ENCODE peak calls at places on chromosomes 3 and 15, in six cellular contexts. M is NCI-H1105 treated with DMSO at 0.1 percent for 48 hours; T is NCI-H774; A is mucosa of descending colon; I is naive thymus-derived CD8-positive, alpha-beta T cell; F is fibroblast of lung. K is an unnamed sample.

GRCh38 chr3:180854887-180855286 is 57.6 kb upstream of the FXR1 start:
- DNase-seq in A (no peak), F (no peak), M (no peak), T (no peak), I (no peak), K (no peak)

GRCh38 chr15:87874896-87875661 is 381.5 kb downstream of the NTRK3 start:
- DNase-seq in T (no peak), I (no peak), F (peak), A (no peak), M (no peak), K (no peak)

GRCh38 chr3:30639937-30640336 is 33.5 kb downstream of the TGFBR2 start:
- DNase-seq in M (no peak), A (no peak), T (no peak), I (no peak), F (no peak), K (no peak)

GRCh38 chr15:46938169-46938568 is 779.1 kb upstream of the SEMA6D start:
- DNase-seq in I (no peak), M (no peak), T (no peak), F (no peak), A (no peak), K (no peak)

GRCh38 chr15:41487376-41487775 is 6.3 kb upstream of the ITPKA start:
- DNase-seq in M (no peak), F (no peak), I (no peak), A (peak), T (no peak), K (no peak)

GRCh38 chr15:62071711-62072308 is 5.0 kb downstream of the C2CD4A start:
- DNase-seq in A (no peak), I (no peak), M (peak), T (peak), F (peak), K (no peak)

GRCh38 chr15:60255390-60255789 is 142.4 kb downstream of the ANXA2 start:
- DNase-seq in T (peak), F (no peak), M (no peak), I (no peak), A (no peak), K (no peak)

GRCh38 chr3:195443391-195443989 is 670 bp upstream of the ACAP2 start:
- DNase-seq in A (no peak), M (no peak), F (no peak), T (no peak), I (no peak), K (no peak)

GRCh38 chr15:31223478-31224350 is 102.9 kb upstream of the KLF13 start:
- DNase-seq in F (no peak), M (no peak), I (no peak), T (peak), A (no peak), K (peak)

GRCh38 chr3:114933407-114933806 is 213.7 kb downstream of the ZBTB20 start:
- DNase-seq in F (no peak), I (no peak), A (no peak), M (no peak), T (no peak), K (no peak)

GRCh38 chr3:71201939-71202338 is 381.6 kb downstream of the FOXP1 start:
- DNase-seq in M (peak), T (no peak), F (peak), I (no peak), A (no peak), K (peak)

GRCh38 chr15:41648770-41649169 is 11.4 kb upstream of the MGA start:
- DNase-seq in T (no peak), M (no peak), A (no peak), I (no peak), F (peak), K (no peak)

GRCh38 chr3:170128977-170129431 is 52.5 kb downstream of the PHC3 start:
- DNase-seq in F (peak), T (no peak), A (no peak), M (no peak), I (no peak), K (no peak)

GRCh38 chr15:95559875-95560394 is 770.6 kb upstream of the NR2F2 start:
- DNase-seq in M (no peak), I (no peak), T (no peak), A (no peak), F (peak), K (no peak)

GRCh38 chr15:88664151-88664778 is 25.4 kb downstream of the ISG20 start:
- DNase-seq in A (no peak), F (no peak), M (no peak), T (no peak), I (peak), K (peak)

GRCh38 chr15:93974804-93975481 is 256.4 kb upstream of the MCTP2 start:
- DNase-seq in M (peak), T (peak), F (peak), A (no peak), I (no peak), K (no peak)

GRCh38 chr3:71173421-71173975 is 410.0 kb downstream of the FOXP1 start:
- DNase-seq in M (no peak), I (no peak), A (no peak), T (no peak), F (peak), K (no peak)

GRCh38 chr15:44812029-44812517 is 75.7 kb downstream of the TRIM69 start:
- DNase-seq in T (peak), A (peak), I (no peak), F (no peak), M (peak), K (peak)

GRCh38 chr3:115943579-115943978 is 320.3 kb downstream of the GAP43 start:
- DNase-seq in M (no peak), F (no peak), I (no peak), T (no peak), A (no peak), K (no peak)

GRCh38 chr3:135896613-135897012 is 68.9 kb upstream of the PPP2R3A start:
- DNase-seq in A (no peak), F (peak), M (no peak), T (no peak), I (no peak), K (no peak)

GRCh38 chr15:95565201-95565600 is 765.3 kb upstream of the NR2F2 start:
- DNase-seq in F (no peak), I (no peak), M (no peak), A (no peak), T (no peak), K (no peak)

GRCh38 chr15:88701561-88702095 is 62.8 kb downstream of the ISG20 start:
- DNase-seq in A (no peak), M (no peak), T (no peak), F (no peak), I (no peak), K (no peak)

GRCh38 chr3:135235541-135235940 is 440.5 kb downstream of the EPHB1 start:
- DNase-seq in F (no peak), M (no peak), A (no peak), T (no peak), I (no peak), K (no peak)

GRCh38 chr3:149506540-149506939 is 32.0 kb downstream of the TM4SF4 start:
- DNase-seq in A (no peak), T (no peak), M (no peak), F (peak), I (no peak), K (no peak)

GRCh38 chr3:112561085-112561692 is 573 bp downstream of the ATG3 start:
- DNase-seq in I (peak), A (peak), F (peak), T (peak), M (peak), K (peak)

K was measured in stomach.